ENCODE peak calls at places on chromosomes 13 and 19, in six cellular contexts. D is WTC11, N is lung, R is GM12864, H is heart right ventricle, F is fibroblast of lung. C is an unnamed sample.
A peak's percentile ranks its signal among the peaks of the same experiment; 100 is the strongest.

GRCh38 chr13:46296465-46296822 is 84.7 kb downstream of the LRRC63 start:
- DNase-seq in N (no peak), F (no peak), R (no peak), H (no peak), D (no peak), C (no peak)

GRCh38 chr19:45900661-45901431 is 1.6 kb downstream of the MYPOP start:
- DNase-seq in F (no peak), D (no peak), R (no peak), H (no peak), N (no peak), C (no peak)

GRCh38 chr19:16303755-16304154 is 20.9 kb upstream of the KLF2 start:
- DNase-seq in F (no peak), R (no peak), D (no peak), H (no peak), N (no peak), C (no peak)

GRCh38 chr19:1567116-1567847 is 843 bp downstream of the MEX3D start:
- DNase-seq in H (peak; percentile 54), R (no peak), N (no peak), D (no peak), F (no peak), C (no peak)

GRCh38 chr13:36954542-36954941 is 34.5 kb upstream of the SMAD9 start:
- DNase-seq in N (no peak), F (no peak), R (no peak), D (no peak), H (no peak), C (no peak)

GRCh38 chr19:17129377-17129776 is 53.8 kb downstream of the MYO9B start:
- DNase-seq in N (no peak), F (no peak), D (no peak), H (no peak), R (no peak), C (no peak)

GRCh38 chr13:95201814-95202521 is 99.3 kb downstream of the ABCC4 start:
- DNase-seq in N (no peak), R (no peak), D (no peak), H (no peak), F (peak; percentile 25), C (no peak)

GRCh38 chr13:109175666-109176065 is 546.3 kb downstream of the MYO16 start:
- DNase-seq in D (no peak), N (no peak), R (no peak), F (no peak), H (no peak), C (no peak)

GRCh38 chr13:80877944-80878241 is 537.0 kb upstream of the SPRY2 start:
- DNase-seq in R (no peak), H (no peak), F (no peak), N (no peak), D (no peak), C (no peak)

GRCh38 chr13:74931698-74932433 is 550.1 kb downstream of the TBC1D4 start:
- DNase-seq in F (no peak), N (no peak), R (no peak), D (no peak), H (no peak), C (peak; percentile 10)

GRCh38 chr13:44068737-44069136 is 189.0 kb downstream of the LACC1 start:
- DNase-seq in D (no peak), R (no peak), F (peak; percentile 71), N (no peak), H (no peak), C (peak; percentile 8)

GRCh38 chr19:35090160-35090794 is 25.3 kb upstream of the FXYD3 start:
- DNase-seq in H (no peak), D (peak; percentile 71), R (no peak), F (peak; percentile 69), N (peak; percentile 68), C (no peak)

GRCh38 chr13:61192826-61193225 is 222.8 kb downstream of the PCDH20 start:
- DNase-seq in N (no peak), H (no peak), F (no peak), R (no peak), D (no peak), C (no peak)

GRCh38 chr13:46172531-46172991 is 9.4 kb downstream of the LCP1 start:
- DNase-seq in N (no peak), F (no peak), H (no peak), D (no peak), R (peak; percentile 64), C (no peak)

GRCh38 chr13:73922728-73923393 is 211.3 kb downstream of the KLF12 start:
- DNase-seq in H (no peak), N (no peak), D (no peak), F (no peak), R (no peak), C (no peak)

GRCh38 chr19:58553799-58554493 is 959 bp downstream of the CHMP2A start:
- DNase-seq in F (no peak), H (no peak), N (no peak), D (no peak), R (no peak), C (no peak)

GRCh38 chr19:4043966-4044365 is 22.7 kb downstream of the ZBTB7A start:
- DNase-seq in H (no peak), R (no peak), F (no peak), D (no peak), N (no peak), C (no peak)

GRCh38 chr13:110826861-110827672 is 87.8 kb downstream of the ANKRD10 start:
- DNase-seq in R (no peak), N (no peak), D (no peak), F (no peak), H (no peak), C (no peak)

GRCh38 chr19:7888145-7888825 is at the start of gene LRRC8E:
- DNase-seq in F (peak; percentile 44), H (no peak), D (peak; percentile 87), N (peak; percentile 61), R (no peak), C (no peak)

GRCh38 chr13:94706854-94707399 is 5.4 kb downstream of the SOX21 start:
- DNase-seq in H (no peak), D (no peak), F (no peak), N (no peak), R (no peak), C (no peak)

GRCh38 chr13:62910541-62910940 is 1494.9 kb upstream of the PCDH20 start:
- DNase-seq in N (no peak), R (no peak), D (no peak), F (no peak), H (no peak), C (no peak)

GRCh38 chr13:61148691-61149332 is 266.8 kb downstream of the PCDH20 start:
- DNase-seq in N (no peak), R (no peak), D (no peak), H (no peak), F (no peak), C (no peak)

GRCh38 chr13:75432811-75433244 is 49.1 kb downstream of the TBC1D4 start:
- DNase-seq in D (no peak), R (no peak), N (no peak), F (no peak), H (no peak), C (no peak)

GRCh38 chr19:16262618-16263017 is 62.0 kb upstream of the KLF2 start:
- DNase-seq in R (no peak), N (no peak), H (no peak), D (no peak), F (no peak), C (no peak)

GRCh38 chr13:48125794-48126228 is 30.9 kb upstream of the MED4 start:
- DNase-seq in F (peak; percentile 55), R (no peak), H (no peak), D (no peak), N (peak; percentile 41), C (peak; percentile 12)

GRCh38 chr13:97726664-97727235 is 226.7 kb upstream of the IPO5 start:
- DNase-seq in H (no peak), N (peak; percentile 45), D (no peak), R (no peak), F (peak; percentile 68), C (no peak)

GRCh38 chr13:99471231-99472202 is 29.8 kb upstream of the TM9SF2 start:
- DNase-seq in D (no peak), R (no peak), N (no peak), F (peak; percentile 27), H (no peak), C (no peak)

GRCh38 chr13:77692746-77693448 is 4.6 kb upstream of the SLAIN1 start:
- DNase-seq in H (no peak), R (no peak), N (no peak), F (no peak), D (no peak), C (no peak)

GRCh38 chr13:105311094-105311493 is 1224.4 kb downstream of the EFNB2 start:
- DNase-seq in H (no peak), R (no peak), N (no peak), D (no peak), F (no peak), C (no peak)

GRCh38 chr13:72651196-72651595 is 76.2 kb downstream of the MZT1 start:
- DNase-seq in D (no peak), N (no peak), H (no peak), R (no peak), F (peak; percentile 16), C (no peak)
- TF ChIP-seq CTCF in D (no peak), N (no peak), H (peak; percentile 17), R (peak; percentile 7), F (peak; percentile 39), C (peak; percentile 5)

GRCh38 chr19:49488863-49489537 is 1.6 kb downstream of the RPL13A start:
- DNase-seq in N (no peak), H (no peak), F (no peak), D (no peak), R (no peak), C (no peak)

GRCh38 chr19:49491030-49491803 is 3.8 kb downstream of the RPL13A start:
- DNase-seq in F (no peak), R (no peak), H (no peak), D (no peak), N (no peak), C (no peak)

GRCh38 chr19:49488046-49488862 is 846 bp downstream of the RPL13A start:
- DNase-seq in N (no peak), D (no peak), F (no peak), H (no peak), R (no peak), C (no peak)

GRCh38 chr19:49490287-49491029 is 3.0 kb downstream of the RPL13A start:
- DNase-seq in H (no peak), R (no peak), D (no peak), N (no peak), F (no peak), C (no peak)

GRCh38 chr19:49489601-49490167 is 2.3 kb downstream of the RPL13A start:
- DNase-seq in D (no peak), H (no peak), F (no peak), N (no peak), R (no peak), C (no peak)
- TF ChIP-seq CTCF in D (no peak), H (no peak), F (no peak), N (no peak), R (peak; percentile 77), C (no peak)

GRCh38 chr19:48169974-48170803 is at the start of the genes LIG1 and ZSWIM9:
- DNase-seq in D (peak; percentile 91), F (peak; percentile 96), N (peak; percentile 93), H (peak; percentile 91), R (peak; percentile 55), C (peak; percentile 89)
- TF ChIP-seq CTCF in D (no peak), F (peak; percentile 2), N (no peak), H (peak; percentile 16), R (no peak), C (peak; percentile 1)

DNA sequence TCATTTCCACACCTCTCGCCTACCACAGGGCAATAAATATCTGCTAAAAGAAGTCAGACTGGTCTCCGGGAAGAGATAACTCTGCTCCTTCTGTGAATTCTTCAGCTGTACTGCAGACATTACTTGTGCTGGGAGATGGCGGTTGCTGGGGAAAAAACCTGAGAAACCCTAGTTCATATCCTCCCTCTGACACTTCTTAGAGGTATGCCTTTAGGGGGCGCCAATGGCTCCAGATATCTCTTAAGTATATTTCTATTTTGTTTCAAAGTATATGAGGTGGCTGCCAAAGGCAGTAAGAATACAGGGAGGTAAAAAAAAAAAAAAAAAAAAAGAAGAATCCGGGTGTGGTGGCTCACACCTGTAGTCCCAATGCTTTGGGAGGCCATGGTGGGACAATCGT is 175.2 kb downstream of the PAN3 start:
- DNase-seq in H (no peak), N (no peak), R (no peak), F (peak; percentile 55), D (peak; percentile 36), C (no peak)
- TF ChIP-seq CTCF in H (peak; percentile 27), N (no peak), R (peak; percentile 29), F (peak; percentile 44), D (no peak), C (peak; percentile 40)